ENCODE peak calls at places on chromosomes 4 and X, in seven cellular contexts. N, M, Y, W, Q, F and Z are unnamed samples.

GRCh38 chr4:23894021-23894420 is 4.2 kb upstream of the PPARGC1A start:
- DNase-seq in N (no peak), M (no peak), Y (no peak), W (no peak), Q (no peak), F (no peak), Z (no peak)

GRCh38 chr4:185817403-185817818 is 5.4 kb upstream of the SORBS2 start:
- DNase-seq in N (no peak), M (no peak), Y (no peak), W (peak; percentile 61), Q (peak; percentile 89), F (no peak), Z (no peak)

GRCh38 chr4:133938061-133938460 is 263.5 kb downstream of the PABPC4L start:
- DNase-seq in N (no peak), M (no peak), Y (no peak), W (no peak), Q (no peak), F (no peak), Z (no peak)

GRCh38 chr4:167715176-167715575 is 377.2 kb upstream of the ANXA10 start:
- DNase-seq in N (no peak), M (no peak), Y (no peak), W (no peak), Q (no peak), F (no peak), Z (no peak)

GRCh38 chrX:151488677-151489076 is 74.8 kb upstream of the PASD1 start:
- DNase-seq in N (no peak), M (peak; percentile 9), Y (no peak), W (no peak), Q (no peak), F (no peak), Z (no peak)

GRCh38 chr4:143281507-143282169 is 55.0 kb upstream of the GAB1 start:
- DNase-seq in N (no peak), M (no peak), Y (no peak), W (no peak), Q (no peak), F (no peak), Z (no peak)

GRCh38 chr4:53476232-53477037 is 99.0 kb downstream of the FIP1L1 start:
- DNase-seq in N (no peak), M (no peak), Y (no peak), W (no peak), Q (no peak), F (peak; percentile 49), Z (no peak)

GRCh38 chrX:20412871-20413486 is 146.3 kb upstream of the RPS6KA3 start:
- DNase-seq in N (no peak), M (no peak), Y (no peak), W (peak; percentile 34), Q (peak; percentile 16), F (no peak), Z (peak; percentile 26)

GRCh38 chr4:26330946-26331345 is 10.1 kb downstream of the RBPJ start:
- DNase-seq in N (no peak), M (peak; percentile 49), Y (no peak), W (no peak), Q (no peak), F (no peak), Z (no peak)

GRCh38 chr4:94454405-94454804 is 2.7 kb downstream of the PDLIM5 start:
- DNase-seq in N (no peak), M (no peak), Y (no peak), W (no peak), Q (no peak), F (no peak), Z (no peak)

GRCh38 chr4:137125011-137125410 is 407.3 kb downstream of the PCDH18 start:
- DNase-seq in N (no peak), M (no peak), Y (no peak), W (no peak), Q (no peak), F (no peak), Z (no peak)

GRCh38 chr4:128068927-128069326 is 7.8 kb downstream of the LARP1B start:
- DNase-seq in N (no peak), M (peak; percentile 21), Y (no peak), W (no peak), Q (no peak), F (no peak), Z (no peak)

GRCh38 chrX:48083212-48083611 is 11.8 kb upstream of the ZNF630 start:
- DNase-seq in N (no peak), M (peak; percentile 54), Y (no peak), W (peak; percentile 40), Q (no peak), F (no peak), Z (peak; percentile 26)

GRCh38 chrX:17247144-17247543 is 127.9 kb upstream of the NHS start:
- DNase-seq in N (no peak), M (no peak), Y (no peak), W (no peak), Q (no peak), F (no peak), Z (no peak)

GRCh38 chr4:147480891-147481576 is at the start of gene EDNRA:
- DNase-seq in N (peak; percentile 89), M (peak; percentile 64), Y (no peak), W (no peak), Q (no peak), F (peak; percentile 25), Z (no peak)

GRCh38 chrX:24357101-24357500 is 3.3 kb upstream of the SUPT20HL1 start:
- DNase-seq in N (no peak), M (no peak), Y (no peak), W (no peak), Q (no peak), F (no peak), Z (no peak)

GRCh38 chr4:100797791-100798190 is 280.0 kb upstream of the EMCN start:
- DNase-seq in N (no peak), M (no peak), Y (no peak), W (no peak), Q (no peak), F (no peak), Z (no peak)

GRCh38 chrX:40366661-40367060 is 214.1 kb upstream of the ATP6AP2 start:
- DNase-seq in N (no peak), M (peak; percentile 54), Y (no peak), W (no peak), Q (no peak), F (no peak), Z (no peak)

GRCh38 chrX:134661295-134661694 is 3.0 kb upstream of the PLAC1 start:
- DNase-seq in N (no peak), M (no peak), Y (no peak), W (no peak), Q (no peak), F (no peak), Z (no peak)

GRCh38 chr4:134072137-134072536 is 129.5 kb downstream of the PABPC4L start:
- DNase-seq in N (no peak), M (no peak), Y (no peak), W (no peak), Q (no peak), F (no peak), Z (no peak)

GRCh38 chr4:167537761-167538160 is 303.5 kb upstream of the SPOCK3 start:
- DNase-seq in N (no peak), M (no peak), Y (no peak), W (no peak), Q (no peak), F (no peak), Z (no peak)

DNA sequence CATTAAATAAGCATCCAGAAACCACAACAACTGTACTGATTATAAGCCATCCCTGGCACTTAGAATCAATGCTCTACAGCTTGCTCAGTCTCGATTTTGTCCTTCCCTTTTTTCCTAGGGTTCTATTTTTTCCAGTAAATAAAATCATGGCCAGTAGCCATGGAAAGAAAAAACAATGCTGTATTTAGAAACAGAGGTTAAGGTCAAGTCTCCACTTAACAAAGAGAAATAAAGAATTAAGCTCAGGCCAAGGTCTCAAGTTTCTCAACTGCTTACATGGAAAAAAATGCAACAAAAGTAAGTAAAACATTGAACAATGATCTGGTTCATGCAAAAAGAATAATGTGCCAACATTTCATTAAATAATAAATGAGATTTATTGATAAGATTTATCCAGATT is 38.7 kb upstream of the GRID2 start:
- DNase-seq in N (no peak), M (no peak), Y (no peak), W (no peak), Q (no peak), F (no peak), Z (no peak)
- H3K27ac ChIP-seq in N (no peak overlapping the region), M (no peak overlapping the region), Y (no peak overlapping the region), W (no peak overlapping the region), Q (no peak overlapping the region), F (no peak overlapping the region), Z (no peak overlapping the region)

DNA sequence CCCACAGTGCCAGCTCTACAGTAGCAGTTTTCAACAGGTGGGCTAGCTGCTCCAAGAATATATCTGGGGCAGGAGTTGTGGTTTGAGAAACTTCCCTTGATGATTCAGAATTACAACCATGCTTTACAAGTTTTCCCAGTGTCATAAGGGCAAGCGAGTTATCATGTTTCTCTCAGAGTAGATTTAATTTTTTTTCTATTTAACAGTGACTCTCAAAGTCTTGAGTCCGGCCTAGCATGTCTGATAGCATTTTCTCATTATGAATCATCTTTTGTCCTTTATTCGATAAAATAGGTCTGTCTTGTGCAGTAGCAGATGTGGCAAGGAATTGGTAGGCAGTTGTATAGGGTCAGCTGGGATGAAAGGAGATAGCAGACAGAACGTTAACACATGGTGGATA is 62.2 kb upstream of the SPANXD start:
- DNase-seq in N (no peak), M (no peak), Y (no peak), W (no peak), Q (no peak), F (no peak), Z (no peak)
- H3K27ac ChIP-seq in N (no peak overlapping the region), M (no peak overlapping the region), Y (no peak overlapping the region), W (no peak overlapping the region), Q (no peak overlapping the region), F (no peak overlapping the region), Z (no peak overlapping the region)

GRCh38 chrX:2401590-2402360 is 99.0 kb downstream of the DHRSX start:
- DNase-seq in N (no peak), M (peak; percentile 94), Y (no peak), W (no peak), Q (no peak), F (peak; percentile 46), Z (no peak)

GRCh38 chrX:2404816-2405215 is 96.0 kb downstream of the DHRSX start:
- DNase-seq in N (no peak), M (no peak), Y (no peak), W (no peak), Q (no peak), F (no peak), Z (no peak)

GRCh38 chrX:2398341-2398656 is 102.5 kb downstream of the DHRSX start:
- DNase-seq in N (no peak), M (no peak), Y (no peak), W (no peak), Q (no peak), F (no peak), Z (no peak)

GRCh38 chrX:2401201-2401589 is 99.6 kb downstream of the DHRSX start:
- DNase-seq in N (no peak), M (no peak), Y (no peak), W (no peak), Q (no peak), F (no peak), Z (no peak)

DNA sequence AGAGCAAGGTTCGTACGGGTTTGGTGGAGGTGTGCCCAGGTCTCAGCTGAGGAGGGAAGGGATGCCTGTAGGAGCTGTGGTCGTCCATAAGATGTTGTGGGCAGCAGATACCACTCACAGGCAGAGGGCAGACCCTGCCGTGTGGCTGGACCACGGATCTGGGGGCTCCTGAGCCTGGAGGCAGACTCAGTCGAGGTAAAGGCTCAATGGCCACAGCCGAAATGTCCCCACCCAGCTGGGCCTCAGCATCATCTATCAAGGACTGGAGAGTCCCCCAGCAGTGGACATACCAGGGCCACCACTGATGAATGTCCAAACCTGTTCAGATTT is 98.5 kb downstream of the DHRSX start:
- DNase-seq in N (no peak), M (peak; percentile 10), Y (no peak), W (no peak), Q (no peak), F (no peak), Z (no peak)
- H3K27ac ChIP-seq in N (peak overlapping the region; percentile 23), M (peak overlapping the region; percentile 97), Y (no peak overlapping the region), W (no peak overlapping the region), Q (peak overlapping the region; percentile 13), F (peak overlapping the region; percentile 78), Z (no peak overlapping the region)

GRCh38 chrX:107712231-107713204 is 63.1 kb downstream of the TSC22D3 start:
- DNase-seq in N (no peak), M (no peak), Y (no peak), W (peak; percentile 47), Q (no peak), F (peak; percentile 22), Z (no peak)
- H3K27ac ChIP-seq in N (peak overlapping the region; percentile 99), M (no peak overlapping the region), Y (no peak overlapping the region), W (peak overlapping the region; percentile 92), Q (no peak overlapping the region), F (peak overlapping the region; percentile 86), Z (peak overlapping the region; percentile 90)